ENCODE peak calls at places on chromosome 7, in five cellular contexts. One of them, this sample, is unnamed.

GRCh38 chr7:149865437-149865836 is 8.3 kb upstream of the ATP6V0E2 start:
- DNase-seq in stimulated activated CD4-positive, alpha-beta T cell treated with anti-CD3 and anti-CD28 coated beads, Interleukin-4, amount 100 ng/mL, for 48 hours: no peak
- DNase-seq in A172: no peak
- DNase-seq in body of pancreas: no peak
- DNase-seq in fibroblast of lung: no peak
- DNase-seq in this sample: no peak

GRCh38 chr7:74288034-74288881 is 949 bp upstream of the CLIP2 start:
- DNase-seq in stimulated activated CD4-positive, alpha-beta T cell treated with anti-CD3 and anti-CD28 coated beads, Interleukin-4, amount 100 ng/mL, for 48 hours: no peak
- DNase-seq in body of pancreas: no peak
- DNase-seq in A172: no peak
- DNase-seq in fibroblast of lung: peak
- DNase-seq in this sample: no peak

GRCh38 chr7:137539111-137539715 is 195.7 kb upstream of the PTN start:
- DNase-seq in stimulated activated CD4-positive, alpha-beta T cell treated with anti-CD3 and anti-CD28 coated beads, Interleukin-4, amount 100 ng/mL, for 48 hours: no peak
- DNase-seq in A172: peak
- DNase-seq in fibroblast of lung: peak
- DNase-seq in body of pancreas: no peak
- DNase-seq in this sample: peak

GRCh38 chr7:130566168-130566897 is 74.4 kb downstream of the MEST start:
- DNase-seq in A172: peak
- DNase-seq in fibroblast of lung: peak
- DNase-seq in stimulated activated CD4-positive, alpha-beta T cell treated with anti-CD3 and anti-CD28 coated beads, Interleukin-4, amount 100 ng/mL, for 48 hours: no peak
- DNase-seq in body of pancreas: no peak
- DNase-seq in this sample: no peak

GRCh38 chr7:81705206-81705605 is 64.6 kb downstream of the HGF start:
- DNase-seq in stimulated activated CD4-positive, alpha-beta T cell treated with anti-CD3 and anti-CD28 coated beads, Interleukin-4, amount 100 ng/mL, for 48 hours: no peak
- DNase-seq in A172: no peak
- DNase-seq in body of pancreas: no peak
- DNase-seq in fibroblast of lung: no peak
- DNase-seq in this sample: no peak

GRCh38 chr7:44050121-44050914 is 5.8 kb downstream of the DBNL start:
- DNase-seq in A172: no peak
- DNase-seq in body of pancreas: no peak
- DNase-seq in stimulated activated CD4-positive, alpha-beta T cell treated with anti-CD3 and anti-CD28 coated beads, Interleukin-4, amount 100 ng/mL, for 48 hours: no peak
- DNase-seq in fibroblast of lung: no peak
- DNase-seq in this sample: no peak

GRCh38 chr7:28747404-28747803 is 210.7 kb downstream of the TRIL start:
- DNase-seq in stimulated activated CD4-positive, alpha-beta T cell treated with anti-CD3 and anti-CD28 coated beads, Interleukin-4, amount 100 ng/mL, for 48 hours: no peak
- DNase-seq in fibroblast of lung: no peak
- DNase-seq in A172: no peak
- DNase-seq in body of pancreas: no peak
- DNase-seq in this sample: no peak

GRCh38 chr7:111090834-111091233 is at the start of gene LRRN3:
- DNase-seq in A172: no peak
- DNase-seq in fibroblast of lung: peak
- DNase-seq in body of pancreas: no peak
- DNase-seq in stimulated activated CD4-positive, alpha-beta T cell treated with anti-CD3 and anti-CD28 coated beads, Interleukin-4, amount 100 ng/mL, for 48 hours: no peak
- DNase-seq in this sample: peak

GRCh38 chr7:977326-978048 is 2.1 kb upstream of the COX19 start:
- DNase-seq in body of pancreas: peak
- DNase-seq in A172: no peak
- DNase-seq in stimulated activated CD4-positive, alpha-beta T cell treated with anti-CD3 and anti-CD28 coated beads, Interleukin-4, amount 100 ng/mL, for 48 hours: no peak
- DNase-seq in fibroblast of lung: no peak
- DNase-seq in this sample: no peak

GRCh38 chr7:137947031-137947430 is 54.9 kb downstream of the CREB3L2 start:
- DNase-seq in A172: no peak
- DNase-seq in stimulated activated CD4-positive, alpha-beta T cell treated with anti-CD3 and anti-CD28 coated beads, Interleukin-4, amount 100 ng/mL, for 48 hours: no peak
- DNase-seq in fibroblast of lung: no peak
- DNase-seq in body of pancreas: no peak
- DNase-seq in this sample: no peak

GRCh38 chr7:142879060-142879459 is 6.5 kb downstream of the TRPV6 start:
- DNase-seq in body of pancreas: no peak
- DNase-seq in A172: no peak
- DNase-seq in stimulated activated CD4-positive, alpha-beta T cell treated with anti-CD3 and anti-CD28 coated beads, Interleukin-4, amount 100 ng/mL, for 48 hours: no peak
- DNase-seq in fibroblast of lung: no peak
- DNase-seq in this sample: no peak

GRCh38 chr7:128398016-128398840 is 11.6 kb downstream of the IMPDH1 start:
- DNase-seq in A172: peak
- DNase-seq in stimulated activated CD4-positive, alpha-beta T cell treated with anti-CD3 and anti-CD28 coated beads, Interleukin-4, amount 100 ng/mL, for 48 hours: peak
- DNase-seq in fibroblast of lung: peak
- DNase-seq in body of pancreas: peak
- DNase-seq in this sample: peak